ENCODE peak calls at places on chromosomes 11 and 22, in five cellular contexts. One of them, this sample, is unnamed.

GRCh38 chr11:33089776-33090175 is 50.4 kb downstream of the TCP11L1 start:
- DNase-seq in A549: peak
- DNase-seq in mucosa of descending colon: no peak
- DNase-seq in lower lobe of right lung: no peak
- DNase-seq in CD8-positive, alpha-beta T cell: no peak
- DNase-seq in this sample: no peak

GRCh38 chr11:132853886-132854285 is 678.4 kb downstream of the OPCML start:
- DNase-seq in A549: no peak
- DNase-seq in mucosa of descending colon: no peak
- DNase-seq in lower lobe of right lung: no peak
- DNase-seq in CD8-positive, alpha-beta T cell: no peak
- DNase-seq in this sample: no peak

GRCh38 chr11:118338637-118339061 is 3.9 kb downstream of the CD3D start:
- DNase-seq in A549: no peak
- DNase-seq in mucosa of descending colon: peak
- DNase-seq in lower lobe of right lung: no peak
- DNase-seq in CD8-positive, alpha-beta T cell: peak
- DNase-seq in this sample: no peak

GRCh38 chr11:34994859-34995258 is 78.4 kb downstream of the PDHX start:
- DNase-seq in A549: no peak
- DNase-seq in mucosa of descending colon: no peak
- DNase-seq in lower lobe of right lung: no peak
- DNase-seq in CD8-positive, alpha-beta T cell: no peak
- DNase-seq in this sample: no peak

GRCh38 chr11:67311556-67312082 is 8.3 kb downstream of the SSH3 start:
- DNase-seq in A549: no peak
- DNase-seq in mucosa of descending colon: no peak
- DNase-seq in lower lobe of right lung: no peak
- DNase-seq in CD8-positive, alpha-beta T cell: no peak
- DNase-seq in this sample: no peak

GRCh38 chr11:15692739-15693138 is 578.0 kb downstream of the INSC start:
- DNase-seq in A549: no peak
- DNase-seq in mucosa of descending colon: no peak
- DNase-seq in lower lobe of right lung: no peak
- DNase-seq in CD8-positive, alpha-beta T cell: no peak
- DNase-seq in this sample: no peak

GRCh38 chr11:69301491-69302401 is 7.8 kb downstream of the MYEOV start:
- DNase-seq in A549: peak
- DNase-seq in mucosa of descending colon: peak
- DNase-seq in lower lobe of right lung: peak
- DNase-seq in CD8-positive, alpha-beta T cell: no peak
- DNase-seq in this sample: no peak

GRCh38 chr22:27668828-27669797 is 132.4 kb downstream of the MN1 start:
- DNase-seq in A549: peak
- DNase-seq in mucosa of descending colon: peak
- DNase-seq in lower lobe of right lung: peak
- DNase-seq in CD8-positive, alpha-beta T cell: no peak
- DNase-seq in this sample: no peak

GRCh38 chr11:87769626-87770025 is 405.6 kb downstream of the RAB38 start:
- DNase-seq in A549: no peak
- DNase-seq in mucosa of descending colon: no peak
- DNase-seq in lower lobe of right lung: no peak
- DNase-seq in CD8-positive, alpha-beta T cell: no peak
- DNase-seq in this sample: no peak

GRCh38 chr11:65112551-65113360 is 1.1 kb downstream of the TM7SF2 start:
- DNase-seq in A549: peak
- DNase-seq in mucosa of descending colon: peak
- DNase-seq in lower lobe of right lung: peak
- DNase-seq in CD8-positive, alpha-beta T cell: peak
- DNase-seq in this sample: peak

GRCh38 chr11:30772908-30773307 is 186.8 kb upstream of the MPPED2 start:
- DNase-seq in A549: no peak
- DNase-seq in mucosa of descending colon: no peak
- DNase-seq in lower lobe of right lung: no peak
- DNase-seq in CD8-positive, alpha-beta T cell: no peak
- DNase-seq in this sample: no peak

GRCh38 chr11:33779849-33780528 is 5.7 kb upstream of the FBXO3 start:
- DNase-seq in A549: no peak
- DNase-seq in mucosa of descending colon: no peak
- DNase-seq in lower lobe of right lung: no peak
- DNase-seq in CD8-positive, alpha-beta T cell: no peak
- DNase-seq in this sample: no peak

GRCh38 chr11:71582309-71582895 is at the start of gene KRTAP5-11:
- DNase-seq in A549: no peak
- DNase-seq in mucosa of descending colon: no peak
- DNase-seq in lower lobe of right lung: no peak
- DNase-seq in CD8-positive, alpha-beta T cell: no peak
- DNase-seq in this sample: no peak

GRCh38 chr11:2509481-2510001 is 64.7 kb downstream of the KCNQ1 start:
- DNase-seq in A549: no peak
- DNase-seq in mucosa of descending colon: peak
- DNase-seq in lower lobe of right lung: peak
- DNase-seq in CD8-positive, alpha-beta T cell: peak
- DNase-seq in this sample: no peak

GRCh38 chr11:55172734-55173415 is 89.1 kb upstream of the TRIM48 start:
- DNase-seq in A549: no peak
- DNase-seq in mucosa of descending colon: peak
- DNase-seq in lower lobe of right lung: no peak
- DNase-seq in CD8-positive, alpha-beta T cell: no peak
- DNase-seq in this sample: no peak

DNA sequence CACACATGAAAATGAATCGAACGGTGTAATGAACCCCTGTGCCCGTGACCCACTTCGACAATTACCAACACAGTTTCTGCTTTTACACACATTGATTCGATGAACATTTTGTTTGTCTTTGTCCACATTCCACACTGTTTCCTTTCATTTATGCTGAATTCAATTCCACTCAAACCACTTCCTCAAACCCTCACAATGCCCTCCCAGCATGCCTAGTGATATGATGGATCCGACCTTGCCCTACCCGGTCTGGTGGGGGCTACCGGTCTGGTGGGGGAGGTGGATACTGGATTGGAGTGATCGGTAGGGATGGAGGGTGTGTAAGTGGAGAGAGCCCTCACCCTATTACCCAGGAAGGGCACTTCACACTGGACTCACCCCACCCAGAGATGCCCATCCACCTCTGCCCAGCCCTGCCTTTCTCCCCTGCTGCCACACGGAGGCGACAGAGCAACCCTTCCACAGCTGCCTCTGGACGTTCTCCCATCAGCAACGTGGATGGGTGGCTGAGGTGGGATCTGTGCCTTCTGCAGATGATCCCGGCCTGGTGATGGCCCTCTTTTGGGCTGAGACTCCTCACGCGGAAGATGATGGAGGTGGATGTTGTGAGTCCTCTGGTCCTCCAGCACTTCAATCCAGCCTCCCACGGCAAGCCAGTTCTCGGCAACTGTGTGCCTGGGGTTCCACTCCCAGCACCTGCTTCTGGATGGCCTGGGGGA is 33.0 kb upstream of the P2RY2 start:
- DNase-seq in A549: peak
- DNase-seq in mucosa of descending colon: peak
- DNase-seq in lower lobe of right lung: peak
- DNase-seq in CD8-positive, alpha-beta T cell: peak
- DNase-seq in this sample: peak
- TF ChIP-seq CTCF in A549: peak
- TF ChIP-seq CTCF in mucosa of descending colon: peak
- TF ChIP-seq CTCF in lower lobe of right lung: peak
- TF ChIP-seq CTCF in CD8-positive, alpha-beta T cell: peak
- TF ChIP-seq CTCF in this sample: peak

GRCh38 chr11:106306942-106307341 is 229.5 kb downstream of the AASDHPPT start:
- DNase-seq in A549: peak
- DNase-seq in mucosa of descending colon: no peak
- DNase-seq in lower lobe of right lung: no peak
- DNase-seq in CD8-positive, alpha-beta T cell: no peak
- DNase-seq in this sample: no peak
- TF ChIP-seq CTCF in A549: peak
- TF ChIP-seq CTCF in mucosa of descending colon: no peak
- TF ChIP-seq CTCF in lower lobe of right lung: no peak
- TF ChIP-seq CTCF in CD8-positive, alpha-beta T cell: no peak
- TF ChIP-seq CTCF in this sample: no peak

GRCh38 chr22:42817556-42817955 is 39.5 kb downstream of the ARFGAP3 start:
- DNase-seq in A549: no peak
- DNase-seq in mucosa of descending colon: no peak
- DNase-seq in lower lobe of right lung: no peak
- DNase-seq in CD8-positive, alpha-beta T cell: no peak
- DNase-seq in this sample: no peak

GRCh38 chr22:42821386-42821785 is 35.7 kb downstream of the ARFGAP3 start:
- DNase-seq in A549: no peak
- DNase-seq in mucosa of descending colon: no peak
- DNase-seq in lower lobe of right lung: no peak
- DNase-seq in CD8-positive, alpha-beta T cell: no peak
- DNase-seq in this sample: no peak

GRCh38 chr22:42819412-42820069 is 37.5 kb downstream of the ARFGAP3 start:
- DNase-seq in A549: no peak
- DNase-seq in mucosa of descending colon: no peak
- DNase-seq in lower lobe of right lung: no peak
- DNase-seq in CD8-positive, alpha-beta T cell: no peak
- DNase-seq in this sample: no peak

GRCh38 chr22:42816339-42816738 is 40.7 kb downstream of the ARFGAP3 start:
- DNase-seq in A549: no peak
- DNase-seq in mucosa of descending colon: no peak
- DNase-seq in lower lobe of right lung: no peak
- DNase-seq in CD8-positive, alpha-beta T cell: no peak
- DNase-seq in this sample: no peak

GRCh38 chr22:42820075-42820763 is 36.9 kb downstream of the ARFGAP3 start:
- DNase-seq in A549: no peak
- DNase-seq in mucosa of descending colon: no peak
- DNase-seq in lower lobe of right lung: no peak
- DNase-seq in CD8-positive, alpha-beta T cell: no peak
- DNase-seq in this sample: no peak
- TF ChIP-seq CTCF in A549: no peak
- TF ChIP-seq CTCF in mucosa of descending colon: no peak
- TF ChIP-seq CTCF in lower lobe of right lung: peak
- TF ChIP-seq CTCF in CD8-positive, alpha-beta T cell: no peak
- TF ChIP-seq CTCF in this sample: peak

GRCh38 chr11:62133328-62134065 is 9.7 kb downstream of the INCENP start:
- DNase-seq in A549: no peak
- DNase-seq in mucosa of descending colon: no peak
- DNase-seq in lower lobe of right lung: no peak
- DNase-seq in CD8-positive, alpha-beta T cell: no peak
- DNase-seq in this sample: no peak

GRCh38 chr11:62130498-62131464 is 7.0 kb downstream of the INCENP start:
- DNase-seq in A549: no peak
- DNase-seq in mucosa of descending colon: no peak
- DNase-seq in lower lobe of right lung: no peak
- DNase-seq in CD8-positive, alpha-beta T cell: no peak
- DNase-seq in this sample: no peak

GRCh38 chr11:62129610-62130497 is 6.0 kb downstream of the INCENP start:
- DNase-seq in A549: no peak
- DNase-seq in mucosa of descending colon: no peak
- DNase-seq in lower lobe of right lung: no peak
- DNase-seq in CD8-positive, alpha-beta T cell: no peak
- DNase-seq in this sample: no peak

GRCh38 chr11:62132689-62133293 is 9.0 kb downstream of the INCENP start:
- DNase-seq in A549: no peak
- DNase-seq in mucosa of descending colon: no peak
- DNase-seq in lower lobe of right lung: no peak
- DNase-seq in CD8-positive, alpha-beta T cell: no peak
- DNase-seq in this sample: no peak

DNA sequence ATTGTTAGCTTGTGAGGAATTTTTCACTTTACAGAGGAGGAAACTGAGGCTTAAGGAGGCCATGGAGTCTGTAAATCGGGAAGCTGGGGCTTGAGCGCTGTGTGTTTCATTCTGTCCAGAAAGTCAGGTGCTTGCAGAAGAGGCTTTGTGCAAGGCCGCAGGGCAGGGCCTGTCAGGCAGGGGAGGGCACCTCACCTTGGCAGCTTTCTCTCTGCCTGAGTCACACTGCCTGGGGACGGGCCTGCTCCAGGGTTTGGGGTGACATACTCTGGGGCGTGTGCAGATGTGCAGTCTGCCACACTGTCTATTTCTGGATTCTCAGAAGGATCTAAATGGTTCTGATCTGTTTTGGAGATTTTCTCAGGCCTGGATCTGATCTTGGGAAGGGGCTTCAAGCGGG is 8.4 kb downstream of the INCENP start:
- DNase-seq in A549: no peak
- DNase-seq in mucosa of descending colon: no peak
- DNase-seq in lower lobe of right lung: no peak
- DNase-seq in CD8-positive, alpha-beta T cell: no peak
- DNase-seq in this sample: no peak
- TF ChIP-seq CTCF in A549: no peak
- TF ChIP-seq CTCF in mucosa of descending colon: no peak
- TF ChIP-seq CTCF in lower lobe of right lung: no peak
- TF ChIP-seq CTCF in CD8-positive, alpha-beta T cell: no peak
- TF ChIP-seq CTCF in this sample: no peak